ENCODE peak calls at places on chromosomes 13 and 19, in nine cellular contexts. One of them, this sample, is unnamed.
A peak's percentile ranks its signal among the peaks of the same experiment; 100 is the strongest.

GRCh38 chr13:99383946-99384345 is 76.7 kb upstream of the GPR183 start:
- DNase-seq in IMR-90: no peak
- DNase-seq in HCT116: no peak
- DNase-seq in mucosa of descending colon: no peak
- DNase-seq in thoracic aorta: no peak
- DNase-seq in upper lobe of left lung: no peak
- DNase-seq in heart left ventricle: no peak
- DNase-seq in lower lobe of right lung: no peak
- DNase-seq in CD8-positive, alpha-beta T cell: no peak
- DNase-seq in this sample: no peak

GRCh38 chr13:50422181-50423148 is 407.2 kb downstream of the KCNRG start:
- DNase-seq in IMR-90: no peak
- DNase-seq in mucosa of descending colon: no peak
- DNase-seq in CD8-positive, alpha-beta T cell: no peak
- DNase-seq in upper lobe of left lung: no peak
- DNase-seq in lower lobe of right lung: no peak
- DNase-seq in heart left ventricle: no peak
- DNase-seq in HCT116: no peak
- DNase-seq in thoracic aorta: no peak
- DNase-seq in this sample: no peak

GRCh38 chr19:7830272-7830771 is 304 bp downstream of the EVI5L start:
- DNase-seq in heart left ventricle: peak; percentile 44
- DNase-seq in CD8-positive, alpha-beta T cell: no peak
- DNase-seq in mucosa of descending colon: no peak
- DNase-seq in lower lobe of right lung: peak; percentile 66
- DNase-seq in IMR-90: no peak
- DNase-seq in thoracic aorta: no peak
- DNase-seq in upper lobe of left lung: no peak
- DNase-seq in HCT116: no peak
- DNase-seq in this sample: no peak

GRCh38 chr13:99484405-99484981 is 16.8 kb upstream of the TM9SF2 start:
- DNase-seq in upper lobe of left lung: no peak
- DNase-seq in lower lobe of right lung: no peak
- DNase-seq in heart left ventricle: no peak
- DNase-seq in thoracic aorta: no peak
- DNase-seq in mucosa of descending colon: no peak
- DNase-seq in IMR-90: peak; percentile 77
- DNase-seq in HCT116: no peak
- DNase-seq in CD8-positive, alpha-beta T cell: no peak
- DNase-seq in this sample: no peak

GRCh38 chr13:98853791-98854191 is 101.3 kb upstream of the SLC15A1 start:
- DNase-seq in HCT116: no peak
- DNase-seq in upper lobe of left lung: peak; percentile 23
- DNase-seq in CD8-positive, alpha-beta T cell: no peak
- DNase-seq in thoracic aorta: no peak
- DNase-seq in mucosa of descending colon: no peak
- DNase-seq in heart left ventricle: no peak
- DNase-seq in lower lobe of right lung: no peak
- DNase-seq in IMR-90: peak; percentile 56
- DNase-seq in this sample: no peak

GRCh38 chr13:99214232-99214631 is 13.6 kb downstream of the UBAC2 start:
- DNase-seq in mucosa of descending colon: no peak
- DNase-seq in HCT116: no peak
- DNase-seq in IMR-90: no peak
- DNase-seq in thoracic aorta: no peak
- DNase-seq in upper lobe of left lung: no peak
- DNase-seq in heart left ventricle: no peak
- DNase-seq in CD8-positive, alpha-beta T cell: no peak
- DNase-seq in lower lobe of right lung: no peak
- DNase-seq in this sample: no peak

GRCh38 chr13:92537485-92537884 is 689.1 kb upstream of the GPC6 start:
- DNase-seq in IMR-90: no peak
- DNase-seq in heart left ventricle: no peak
- DNase-seq in mucosa of descending colon: no peak
- DNase-seq in upper lobe of left lung: no peak
- DNase-seq in thoracic aorta: no peak
- DNase-seq in CD8-positive, alpha-beta T cell: no peak
- DNase-seq in HCT116: no peak
- DNase-seq in lower lobe of right lung: no peak
- DNase-seq in this sample: no peak

GRCh38 chr19:10896851-10897526 is 25.6 kb downstream of the CARM1 start:
- DNase-seq in IMR-90: peak; percentile 69
- DNase-seq in HCT116: no peak
- DNase-seq in lower lobe of right lung: no peak
- DNase-seq in upper lobe of left lung: no peak
- DNase-seq in thoracic aorta: no peak
- DNase-seq in mucosa of descending colon: no peak
- DNase-seq in heart left ventricle: no peak
- DNase-seq in CD8-positive, alpha-beta T cell: no peak
- DNase-seq in this sample: no peak

GRCh38 chr13:44667950-44668349 is 91.8 kb upstream of the TSC22D1 start:
- DNase-seq in lower lobe of right lung: no peak
- DNase-seq in IMR-90: peak; percentile 53
- DNase-seq in upper lobe of left lung: no peak
- DNase-seq in heart left ventricle: no peak
- DNase-seq in mucosa of descending colon: no peak
- DNase-seq in CD8-positive, alpha-beta T cell: no peak
- DNase-seq in thoracic aorta: no peak
- DNase-seq in HCT116: no peak
- DNase-seq in this sample: no peak

GRCh38 chr13:97944396-97945029 is 9.0 kb upstream of the IPO5 start:
- DNase-seq in HCT116: no peak
- DNase-seq in mucosa of descending colon: no peak
- DNase-seq in thoracic aorta: no peak
- DNase-seq in IMR-90: peak; percentile 62
- DNase-seq in heart left ventricle: no peak
- DNase-seq in upper lobe of left lung: no peak
- DNase-seq in CD8-positive, alpha-beta T cell: no peak
- DNase-seq in lower lobe of right lung: no peak
- DNase-seq in this sample: no peak

GRCh38 chr19:15869109-15869555 is 28.7 kb downstream of the CYP4F2 start:
- DNase-seq in CD8-positive, alpha-beta T cell: peak; percentile 59
- DNase-seq in IMR-90: no peak
- DNase-seq in heart left ventricle: no peak
- DNase-seq in mucosa of descending colon: no peak
- DNase-seq in HCT116: peak; percentile 71
- DNase-seq in upper lobe of left lung: no peak
- DNase-seq in thoracic aorta: no peak
- DNase-seq in lower lobe of right lung: no peak
- DNase-seq in this sample: no peak
- TF ChIP-seq CTCF in CD8-positive, alpha-beta T cell: peak; percentile 60
- TF ChIP-seq CTCF in IMR-90: peak; percentile 34
- TF ChIP-seq CTCF in heart left ventricle: peak; percentile 58
- TF ChIP-seq CTCF in mucosa of descending colon: no peak
- TF ChIP-seq CTCF in HCT116: peak; percentile 76
- TF ChIP-seq CTCF in upper lobe of left lung: peak; percentile 57
- TF ChIP-seq CTCF in thoracic aorta: peak; percentile 62
- TF ChIP-seq CTCF in lower lobe of right lung: peak; percentile 69
- TF ChIP-seq CTCF in this sample: peak; percentile 77

GRCh38 chr19:32865326-32865725 is 4.2 kb downstream of the SLC7A9 start:
- DNase-seq in heart left ventricle: no peak
- DNase-seq in lower lobe of right lung: no peak
- DNase-seq in mucosa of descending colon: no peak
- DNase-seq in HCT116: no peak
- DNase-seq in upper lobe of left lung: no peak
- DNase-seq in CD8-positive, alpha-beta T cell: no peak
- DNase-seq in IMR-90: no peak
- DNase-seq in thoracic aorta: no peak
- DNase-seq in this sample: no peak

GRCh38 chr19:32864318-32865007 is 5.1 kb downstream of the SLC7A9 start:
- DNase-seq in lower lobe of right lung: no peak
- DNase-seq in mucosa of descending colon: no peak
- DNase-seq in CD8-positive, alpha-beta T cell: no peak
- DNase-seq in upper lobe of left lung: peak; percentile 65
- DNase-seq in heart left ventricle: no peak
- DNase-seq in HCT116: no peak
- DNase-seq in IMR-90: no peak
- DNase-seq in thoracic aorta: no peak
- DNase-seq in this sample: no peak

GRCh38 chr19:32868206-32868950 is 1.2 kb downstream of the SLC7A9 start:
- DNase-seq in thoracic aorta: no peak
- DNase-seq in CD8-positive, alpha-beta T cell: no peak
- DNase-seq in heart left ventricle: no peak
- DNase-seq in HCT116: no peak
- DNase-seq in lower lobe of right lung: no peak
- DNase-seq in IMR-90: no peak
- DNase-seq in mucosa of descending colon: no peak
- DNase-seq in upper lobe of left lung: peak; percentile 44
- DNase-seq in this sample: no peak

GRCh38 chr19:32866061-32866460 is 3.5 kb downstream of the SLC7A9 start:
- DNase-seq in CD8-positive, alpha-beta T cell: no peak
- DNase-seq in mucosa of descending colon: no peak
- DNase-seq in heart left ventricle: no peak
- DNase-seq in upper lobe of left lung: no peak
- DNase-seq in lower lobe of right lung: no peak
- DNase-seq in IMR-90: no peak
- DNase-seq in HCT116: no peak
- DNase-seq in thoracic aorta: no peak
- DNase-seq in this sample: no peak

DNA sequence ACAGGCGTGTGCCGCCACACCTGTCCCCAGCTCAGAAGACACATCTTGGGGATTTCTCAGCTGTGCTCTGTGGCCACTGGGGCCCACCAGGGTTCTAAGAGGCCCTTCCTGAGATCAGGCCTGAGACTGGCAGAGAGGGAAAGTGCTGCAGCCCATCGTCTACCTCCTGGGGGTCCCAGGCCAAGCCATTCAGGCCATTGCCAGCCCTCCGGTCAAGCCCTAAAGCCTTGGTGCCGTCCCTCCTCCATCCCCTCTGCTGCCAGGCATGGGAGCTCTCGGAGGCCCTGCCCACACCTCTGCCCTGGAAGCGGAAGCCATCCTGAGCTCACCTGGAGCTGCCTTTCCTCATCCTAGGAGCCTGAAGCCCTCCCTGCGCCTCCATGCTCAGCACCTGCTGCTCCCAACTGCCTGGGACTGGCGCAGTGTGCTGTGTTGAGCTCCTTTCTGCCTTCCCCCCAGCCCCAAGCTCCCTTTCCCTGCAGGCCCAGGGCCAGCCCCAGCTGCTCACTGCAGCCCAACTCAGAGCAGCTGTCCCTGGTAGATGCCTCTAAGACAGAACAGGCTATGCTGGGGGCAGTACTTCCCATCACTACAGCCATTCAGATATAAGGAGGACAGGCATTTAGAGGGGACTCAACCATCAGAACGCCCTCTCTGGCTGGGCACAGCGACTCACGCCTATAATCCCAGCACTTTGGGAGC is 2.9 kb downstream of the SLC7A9 start:
- DNase-seq in mucosa of descending colon: no peak
- DNase-seq in heart left ventricle: no peak
- DNase-seq in thoracic aorta: no peak
- DNase-seq in lower lobe of right lung: no peak
- DNase-seq in HCT116: no peak
- DNase-seq in IMR-90: no peak
- DNase-seq in upper lobe of left lung: peak; percentile 35
- DNase-seq in CD8-positive, alpha-beta T cell: no peak
- DNase-seq in this sample: no peak
- H3K4me3 ChIP-seq in mucosa of descending colon: no peak overlapping the region
- H3K4me3 ChIP-seq in heart left ventricle: no peak overlapping the region
- H3K4me3 ChIP-seq in thoracic aorta: no peak overlapping the region
- H3K4me3 ChIP-seq in lower lobe of right lung: no peak overlapping the region
- H3K4me3 ChIP-seq in HCT116: no peak overlapping the region
- H3K4me3 ChIP-seq in IMR-90: no peak overlapping the region
- H3K4me3 ChIP-seq in upper lobe of left lung: no peak overlapping the region
- H3K4me3 ChIP-seq in CD8-positive, alpha-beta T cell: no peak overlapping the region
- H3K4me3 ChIP-seq in this sample: no peak overlapping the region

GRCh38 chr19:49830766-49831165 is 12.7 kb downstream of the MED25 start:
- DNase-seq in CD8-positive, alpha-beta T cell: no peak
- DNase-seq in HCT116: no peak
- DNase-seq in IMR-90: no peak
- DNase-seq in heart left ventricle: no peak
- DNase-seq in mucosa of descending colon: no peak
- DNase-seq in thoracic aorta: no peak
- DNase-seq in upper lobe of left lung: no peak
- DNase-seq in lower lobe of right lung: no peak
- DNase-seq in this sample: no peak
- H3K36me3 ChIP-seq in CD8-positive, alpha-beta T cell: peaks cover 19% of the 10 kb centered on the region
- H3K36me3 ChIP-seq in HCT116: peaks cover 15% of the 10 kb centered on the region
- H3K36me3 ChIP-seq in IMR-90: peaks cover 68% of the 10 kb centered on the region
- H3K36me3 ChIP-seq in heart left ventricle: peaks cover 95% of the 10 kb centered on the region
- H3K36me3 ChIP-seq in mucosa of descending colon: peaks cover 10% of the 10 kb centered on the region
- H3K36me3 ChIP-seq in thoracic aorta: peaks cover 61% of the 10 kb centered on the region
- H3K36me3 ChIP-seq in upper lobe of left lung: peaks cover 61% of the 10 kb centered on the region
- H3K36me3 ChIP-seq in lower lobe of right lung: peaks cover 91% of the 10 kb centered on the region
- H3K36me3 ChIP-seq in this sample: peaks cover 1% of the 10 kb centered on the region

DNA sequence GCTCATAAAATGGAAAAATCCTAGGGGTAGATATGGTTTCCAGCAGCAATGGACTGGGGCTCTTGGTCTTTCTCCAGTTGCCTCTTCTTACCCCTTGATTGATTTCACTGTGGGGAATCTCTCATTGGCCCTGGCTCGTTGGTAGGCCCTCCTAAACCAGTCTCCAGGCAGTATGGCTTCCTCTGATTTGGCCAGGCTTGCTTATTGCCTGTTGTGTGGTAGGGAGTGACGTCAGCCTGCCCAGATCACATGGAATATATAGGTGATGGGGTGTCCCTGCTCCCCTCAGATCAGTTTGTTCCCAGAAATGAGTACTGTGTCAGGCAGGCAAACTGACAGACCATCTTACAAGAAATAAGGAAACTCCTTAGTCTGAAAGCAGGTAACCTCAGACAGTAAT is 5.7 kb upstream of the SELENOV start:
- DNase-seq in thoracic aorta: no peak
- DNase-seq in HCT116: no peak
- DNase-seq in CD8-positive, alpha-beta T cell: no peak
- DNase-seq in heart left ventricle: no peak
- DNase-seq in mucosa of descending colon: no peak
- DNase-seq in upper lobe of left lung: no peak
- DNase-seq in lower lobe of right lung: no peak
- DNase-seq in IMR-90: no peak
- DNase-seq in this sample: no peak
- TF ChIP-seq CTCF in thoracic aorta: no peak
- TF ChIP-seq CTCF in HCT116: no peak
- TF ChIP-seq CTCF in CD8-positive, alpha-beta T cell: no peak
- TF ChIP-seq CTCF in heart left ventricle: no peak
- TF ChIP-seq CTCF in mucosa of descending colon: no peak
- TF ChIP-seq CTCF in upper lobe of left lung: no peak
- TF ChIP-seq CTCF in lower lobe of right lung: no peak
- TF ChIP-seq CTCF in IMR-90: no peak
- TF ChIP-seq CTCF in this sample: no peak

GRCh38 chr13:101626925-101627555 is 174.6 kb downstream of the ITGBL1 start:
- DNase-seq in CD8-positive, alpha-beta T cell: peak; percentile 51
- DNase-seq in mucosa of descending colon: peak; percentile 31
- DNase-seq in heart left ventricle: no peak
- DNase-seq in upper lobe of left lung: no peak
- DNase-seq in HCT116: no peak
- DNase-seq in lower lobe of right lung: no peak
- DNase-seq in IMR-90: peak; percentile 2
- DNase-seq in thoracic aorta: no peak
- DNase-seq in this sample: no peak
- H3K4me3 ChIP-seq in CD8-positive, alpha-beta T cell: peak overlapping the region; percentile 29
- H3K4me3 ChIP-seq in mucosa of descending colon: no peak overlapping the region
- H3K4me3 ChIP-seq in heart left ventricle: no peak overlapping the region
- H3K4me3 ChIP-seq in upper lobe of left lung: peak overlapping the region; percentile 37
- H3K4me3 ChIP-seq in HCT116: no peak overlapping the region
- H3K4me3 ChIP-seq in lower lobe of right lung: peak overlapping the region; percentile 35
- H3K4me3 ChIP-seq in IMR-90: peak overlapping the region; percentile 25
- H3K4me3 ChIP-seq in thoracic aorta: peak overlapping the region; percentile 73
- H3K4me3 ChIP-seq in this sample: no peak overlapping the region

GRCh38 chr19:41303941-41304340 is 6.0 kb upstream of the CCDC97 start:
- DNase-seq in thoracic aorta: no peak
- DNase-seq in upper lobe of left lung: no peak
- DNase-seq in mucosa of descending colon: no peak
- DNase-seq in HCT116: no peak
- DNase-seq in IMR-90: no peak
- DNase-seq in heart left ventricle: no peak
- DNase-seq in CD8-positive, alpha-beta T cell: no peak
- DNase-seq in lower lobe of right lung: no peak
- DNase-seq in this sample: no peak
- H3K36me3 ChIP-seq in thoracic aorta: peaks cover 56% of the 10 kb centered on the region
- H3K36me3 ChIP-seq in upper lobe of left lung: peaks cover 65% of the 10 kb centered on the region
- H3K36me3 ChIP-seq in mucosa of descending colon: peaks cover 11% of the 10 kb centered on the region
- H3K36me3 ChIP-seq in HCT116: peaks cover 48% of the 10 kb centered on the region
- H3K36me3 ChIP-seq in IMR-90: peaks cover 63% of the 10 kb centered on the region
- H3K36me3 ChIP-seq in heart left ventricle: peaks cover 77% of the 10 kb centered on the region
- H3K36me3 ChIP-seq in CD8-positive, alpha-beta T cell: peaks cover 30% of the 10 kb centered on the region
- H3K36me3 ChIP-seq in lower lobe of right lung: peaks cover 90% of the 10 kb centered on the region
- H3K36me3 ChIP-seq in this sample: peaks cover 5% of the 10 kb centered on the region